ENCODE peak calls at places on chromosomes 3 and 15, in nine cellular contexts. C, X, A, V, T, D, E, S and I are unnamed samples.

GRCh38 chr3:99768808-99769501 is 48.7 kb upstream of the CMSS1 start:
- DNase-seq in D (no peak), S (no peak), A (no peak), E (no peak), V (no peak), X (no peak), T (no peak), C (no peak), I (no peak)

GRCh38 chr15:98547741-98548166 is 100.6 kb upstream of the IGF1R start:
- DNase-seq in X (peak), V (peak), D (peak), C (no peak), A (peak), S (no peak), T (peak), E (no peak), I (no peak)

GRCh38 chr3:102085431-102086226 is 236.3 kb downstream of the NFKBIZ start:
- DNase-seq in T (no peak), E (no peak), A (no peak), C (no peak), S (no peak), V (no peak), D (no peak), X (no peak), I (no peak)

GRCh38 chr3:189419022-189419421 is 212.2 kb upstream of the TP63 start:
- DNase-seq in C (no peak), D (no peak), X (no peak), T (peak), A (no peak), S (no peak), E (no peak), V (no peak), I (no peak)

GRCh38 chr3:114827495-114827894 is 319.6 kb downstream of the ZBTB20 start:
- DNase-seq in X (no peak), S (no peak), A (no peak), D (peak), E (no peak), T (peak), V (peak), C (no peak), I (no peak)

GRCh38 chr3:184409331-184409926 is 29.6 kb downstream of the CHRD start:
- DNase-seq in X (no peak), S (no peak), D (no peak), C (no peak), A (peak), T (no peak), E (no peak), V (no peak), I (no peak)

GRCh38 chr3:174618368-174618767 is 240.8 kb upstream of the NAALADL2 start:
- DNase-seq in D (no peak), C (no peak), E (no peak), V (no peak), T (no peak), A (no peak), X (no peak), S (no peak), I (no peak)

GRCh38 chr15:31328999-31329639 is 2.5 kb downstream of the KLF13 start:
- DNase-seq in S (no peak), T (no peak), A (peak), C (no peak), X (peak), V (peak), E (no peak), D (no peak), I (no peak)

GRCh38 chr3:150299221-150299620 is 108.9 kb upstream of the TSC22D2 start:
- DNase-seq in C (no peak), D (no peak), X (no peak), T (no peak), S (no peak), V (peak), A (no peak), E (no peak), I (no peak)

GRCh38 chr3:45524605-45525004 is 69.9 kb upstream of the LIMD1 start:
- DNase-seq in S (no peak), A (no peak), E (no peak), C (no peak), V (no peak), X (no peak), D (no peak), T (peak), I (no peak)

GRCh38 chr3:172279191-172279640 is 169.0 kb downstream of the GHSR start:
- DNase-seq in S (no peak), A (no peak), D (no peak), X (no peak), C (no peak), E (no peak), T (no peak), V (no peak), I (no peak)

GRCh38 chr15:26866298-26867198 is at the start of gene GABRA5:
- DNase-seq in D (no peak), X (no peak), A (no peak), V (peak), E (no peak), C (no peak), S (no peak), T (no peak), I (no peak)

GRCh38 chr3:74390121-74390870 is 224.2 kb downstream of the CNTN3 start:
- DNase-seq in C (no peak), E (no peak), D (no peak), S (no peak), T (no peak), X (no peak), A (no peak), V (peak), I (no peak)

GRCh38 chr3:43790060-43790459 is 99.3 kb downstream of the ABHD5 start:
- DNase-seq in X (no peak), E (no peak), C (no peak), D (no peak), A (no peak), S (no peak), V (no peak), T (no peak), I (peak)

GRCh38 chr15:56877591-56877990 is 40.9 kb upstream of the TCF12 start:
- DNase-seq in E (no peak), C (no peak), X (no peak), T (no peak), V (no peak), S (no peak), A (no peak), D (no peak), I (no peak)

GRCh38 chr3:55458398-55458797 is 28.7 kb downstream of the WNT5A start:
- DNase-seq in T (no peak), X (no peak), S (no peak), E (no peak), V (no peak), C (no peak), A (no peak), D (no peak), I (no peak)

GRCh38 chr15:51737538-51738305 is at the start of gene LYSMD2:
- DNase-seq in S (peak), X (peak), A (peak), V (peak), T (peak), E (no peak), D (peak), C (peak), I (peak)

GRCh38 chr3:62374375-62374876 is 1.1 kb upstream of the FEZF2 start:
- DNase-seq in A (no peak), D (peak), S (no peak), X (no peak), T (peak), E (no peak), V (peak), C (no peak), I (no peak)
- H3K4me3 ChIP-seq in A (peak), D (peak), S (peak), X (no peak), T (peak), E (peak), V (peak), C (no peak), I (no peak)

GRCh38 chr3:124636863-124637296 is 93.4 kb upstream of the UMPS start:
- DNase-seq in V (no peak), T (no peak), A (no peak), C (no peak), E (no peak), D (no peak), X (peak), S (no peak), I (no peak)
- H3K4me3 ChIP-seq in V (no peak), T (no peak), A (no peak), C (no peak), E (no peak), D (no peak), X (peak), S (no peak), I (no peak)

GRCh38 chr3:71061581-71061980 is 521.9 kb downstream of the FOXP1 start:
- DNase-seq in E (no peak), D (no peak), X (no peak), T (no peak), C (no peak), A (no peak), S (no peak), V (no peak), I (no peak)
- H3K4me3 ChIP-seq in E (no peak), D (no peak), X (peak), T (peak), C (peak), A (no peak), S (peak), V (no peak), I (peak)

GRCh38 chr15:41695750-41696436 is 35.7 kb downstream of the MGA start:
- DNase-seq in C (peak), A (no peak), X (no peak), V (peak), S (no peak), D (peak), T (peak), E (no peak), I (no peak)
- H3K4me3 ChIP-seq in C (no peak), A (no peak), X (no peak), V (no peak), S (no peak), D (no peak), T (no peak), E (no peak), I (no peak)